ENCODE peak calls at places on chromosomes 12 and 14, in ten cellular contexts. N, H, A, P, Y, Z, K, B, I and E are unnamed samples. For H3K4me1 and H3K9me3, the result is how much of the 10 kb centered on the place peaks cover.

GRCh38 chr14:23696706-23697239 is 60.6 kb downstream of the DHRS2 start:
- DNase-seq in N (no peak), H (no peak), A (no peak), P (no peak), Y (no peak), Z (peak), K (no peak), B (no peak), I (no peak), E (no peak)

GRCh38 chr12:121992059-121992879 is 29.4 kb upstream of the BCL7A start:
- DNase-seq in N (no peak), H (no peak), A (no peak), P (peak), Y (peak), Z (no peak), K (no peak), B (peak), I (peak), E (peak)

GRCh38 chr14:100473249-100473648 is 114.0 kb downstream of the BEGAIN start:
- DNase-seq in N (no peak), H (no peak), A (no peak), P (no peak), Y (no peak), Z (no peak), K (no peak), B (no peak), I (no peak), E (no peak)

GRCh38 chr12:19910681-19911080 is 457.7 kb upstream of the PDE3A start:
- DNase-seq in N (no peak), H (no peak), A (no peak), P (no peak), Y (peak), Z (no peak), K (no peak), B (no peak), I (no peak), E (no peak)

GRCh38 chr12:14853966-14854365 is 10.6 kb upstream of the ART4 start:
- DNase-seq in N (no peak), H (no peak), A (peak), P (peak), Y (no peak), Z (no peak), K (peak), B (no peak), I (no peak), E (no peak)

GRCh38 chr14:21096438-21096837 is 2.0 kb downstream of the ZNF219 start:
- DNase-seq in N (no peak), H (no peak), A (no peak), P (no peak), Y (no peak), Z (no peak), K (no peak), B (no peak), I (no peak), E (no peak)

GRCh38 chr14:99401196-99401595 is 79.5 kb downstream of the SETD3 start:
- DNase-seq in N (no peak), H (no peak), A (no peak), P (no peak), Y (no peak), Z (no peak), K (no peak), B (no peak), I (no peak), E (no peak)

GRCh38 chr14:21229821-21230220 is 39.4 kb downstream of the HNRNPC start:
- DNase-seq in N (no peak), H (no peak), A (no peak), P (no peak), Y (no peak), Z (no peak), K (no peak), B (no peak), I (no peak), E (no peak)

GRCh38 chr12:119229837-119230236 is 51.1 kb downstream of the HSPB8 start:
- DNase-seq in N (no peak), H (no peak), A (no peak), P (peak), Y (peak), Z (peak), K (peak), B (no peak), I (no peak), E (no peak)

GRCh38 chr12:130717752-130718151 is 1.7 kb upstream of the RIMBP2 start:
- DNase-seq in N (no peak), H (no peak), A (no peak), P (no peak), Y (no peak), Z (no peak), K (no peak), B (no peak), I (no peak), E (no peak)

GRCh38 chr14:71339650-71340415 is 432.6 kb downstream of the PCNX1 start:
- DNase-seq in N (no peak), H (no peak), A (no peak), P (no peak), Y (no peak), Z (peak), K (no peak), B (no peak), I (no peak), E (peak)

GRCh38 chr12:129961111-129961510 is 57.3 kb upstream of the TMEM132D start:
- DNase-seq in N (no peak), H (no peak), A (no peak), P (peak), Y (peak), Z (no peak), K (no peak), B (no peak), I (no peak), E (no peak)

GRCh38 chr14:102610968-102611811 is 18.7 kb downstream of the RCOR1 start:
- DNase-seq in N (no peak), H (no peak), A (no peak), P (no peak), Y (no peak), Z (no peak), K (no peak), B (no peak), I (no peak), E (no peak)

GRCh38 chr12:3339221-3339620 is 151.8 kb upstream of the PRMT8 start:
- DNase-seq in N (no peak), H (no peak), A (no peak), P (no peak), Y (no peak), Z (no peak), K (no peak), B (no peak), I (no peak), E (no peak)

GRCh38 chr12:33588082-33588712 is 148.6 kb upstream of the SYT10 start:
- DNase-seq in N (no peak), H (no peak), A (peak), P (peak), Y (peak), Z (no peak), K (no peak), B (no peak), I (peak), E (no peak)

GRCh38 chr12:54282949-54283593 is 2.5 kb downstream of the HNRNPA1 start:
- DNase-seq in N (no peak), H (no peak), A (no peak), P (no peak), Y (no peak), Z (peak), K (peak), B (no peak), I (no peak), E (no peak)

GRCh38 chr12:105382771-105383632 is 52.5 kb downstream of the C12orf75 start:
- DNase-seq in N (peak), H (no peak), A (no peak), P (peak), Y (peak), Z (peak), K (no peak), B (no peak), I (peak), E (no peak)

GRCh38 chr12:104083769-104084475 is 19.6 kb downstream of the HCFC2 start:
- DNase-seq in N (no peak), H (no peak), A (no peak), P (no peak), Y (no peak), Z (no peak), K (no peak), B (no peak), I (no peak), E (no peak)

GRCh38 chr14:29721586-29721985 is 206.1 kb downstream of the PRKD1 start:
- DNase-seq in N (no peak), H (no peak), A (no peak), P (no peak), Y (no peak), Z (no peak), K (no peak), B (no peak), I (no peak), E (no peak)

GRCh38 chr14:79576434-79576833 is 634.9 kb downstream of the DIO2 start:
- DNase-seq in N (no peak), H (no peak), A (no peak), P (no peak), Y (peak), Z (no peak), K (no peak), B (no peak), I (no peak), E (no peak)

GRCh38 chr14:100361626-100362025 is 38.5 kb downstream of the SLC25A47 start:
- DNase-seq in N (no peak), H (no peak), A (no peak), P (no peak), Y (no peak), Z (no peak), K (no peak), B (no peak), I (no peak), E (no peak)

GRCh38 chr12:79883216-79883615 is 51.7 kb downstream of the PPP1R12A start:
- DNase-seq in N (no peak), H (no peak), A (no peak), P (peak), Y (peak), Z (no peak), K (no peak), B (no peak), I (no peak), E (no peak)

GRCh38 chr12:113479578-113480335 is 8.1 kb upstream of the LHX5 start:
- DNase-seq in N (no peak), H (no peak), A (no peak), P (peak), Y (peak), Z (peak), K (peak), B (peak), I (no peak), E (no peak)

GRCh38 chr12:15205341-15206010 is 15.7 kb downstream of the RERG start:
- DNase-seq in N (no peak), H (no peak), A (no peak), P (no peak), Y (no peak), Z (no peak), K (no peak), B (no peak), I (no peak), E (no peak)

GRCh38 chr14:50792058-50792477 is 38.9 kb downstream of the NIN start:
- DNase-seq in N (no peak), H (no peak), A (no peak), P (no peak), Y (no peak), Z (no peak), K (no peak), B (no peak), I (no peak), E (no peak)

DNA sequence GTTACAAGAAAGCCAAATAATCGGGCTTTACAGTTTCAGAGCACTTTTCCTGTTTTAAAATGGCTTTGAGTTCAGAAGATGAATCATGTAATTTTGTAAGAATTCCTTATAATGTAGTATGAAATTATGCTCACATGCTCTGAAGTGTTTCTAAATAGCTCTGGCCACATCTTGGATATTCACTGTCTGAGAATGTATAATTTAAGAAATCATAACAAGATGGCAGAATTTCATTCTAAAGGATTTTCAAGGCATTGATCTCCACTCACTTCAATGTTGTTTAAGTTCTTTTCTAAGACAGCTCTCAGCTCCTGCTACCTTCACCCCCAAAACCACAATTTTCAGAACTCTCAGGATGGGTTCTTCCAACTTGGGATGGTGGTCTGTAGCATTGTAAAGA is 180.1 kb downstream of the DACT1 start:
- DNase-seq in N (no peak), H (no peak), A (no peak), P (peak), Y (peak), Z (no peak), K (no peak), B (no peak), I (no peak), E (no peak)
- H3K4me1 ChIP-seq in N (under half), H (under half), A (under half), P (under half), Y (under half), Z (under half), K (under half), B (under half), I (under half), E (under half)

GRCh38 chr12:70151993-70152392 is 91.2 kb upstream of the CNOT2 start:
- DNase-seq in N (no peak), H (no peak), A (no peak), P (no peak), Y (no peak), Z (no peak), K (no peak), B (no peak), I (no peak), E (no peak)

GRCh38 chr12:70154960-70155589 is 88.2 kb upstream of the CNOT2 start:
- DNase-seq in N (no peak), H (no peak), A (no peak), P (no peak), Y (no peak), Z (no peak), K (no peak), B (no peak), I (no peak), E (no peak)

GRCh38 chr12:70154087-70154486 is 89.1 kb upstream of the CNOT2 start:
- DNase-seq in N (no peak), H (no peak), A (no peak), P (peak), Y (no peak), Z (no peak), K (no peak), B (no peak), I (no peak), E (no peak)

GRCh38 chr12:70157099-70157498 is 86.1 kb upstream of the CNOT2 start:
- DNase-seq in N (no peak), H (no peak), A (no peak), P (no peak), Y (no peak), Z (no peak), K (no peak), B (no peak), I (no peak), E (no peak)
- H3K9me3 ChIP-seq in N (under half), H (under half), A (under half), P (under half), Y (under half), Z (under half), K (half or more), B (under half), I (under half), E (under half)

GRCh38 chr12:116159593-116159992 is 117.9 kb downstream of the MED13L start:
- DNase-seq in N (no peak), H (no peak), A (no peak), P (no peak), Y (no peak), Z (no peak), K (no peak), B (no peak), I (no peak), E (no peak)

GRCh38 chr12:116161588-116161987 is 115.9 kb downstream of the MED13L start:
- DNase-seq in N (no peak), H (no peak), A (no peak), P (peak), Y (no peak), Z (no peak), K (no peak), B (no peak), I (no peak), E (no peak)

GRCh38 chr12:116159175-116159574 is 118.3 kb downstream of the MED13L start:
- DNase-seq in N (no peak), H (no peak), A (no peak), P (peak), Y (peak), Z (no peak), K (no peak), B (no peak), I (no peak), E (no peak)

GRCh38 chr12:116160883-116161458 is 116.5 kb downstream of the MED13L start:
- DNase-seq in N (no peak), H (no peak), A (no peak), P (no peak), Y (no peak), Z (no peak), K (no peak), B (no peak), I (no peak), E (no peak)

DNA sequence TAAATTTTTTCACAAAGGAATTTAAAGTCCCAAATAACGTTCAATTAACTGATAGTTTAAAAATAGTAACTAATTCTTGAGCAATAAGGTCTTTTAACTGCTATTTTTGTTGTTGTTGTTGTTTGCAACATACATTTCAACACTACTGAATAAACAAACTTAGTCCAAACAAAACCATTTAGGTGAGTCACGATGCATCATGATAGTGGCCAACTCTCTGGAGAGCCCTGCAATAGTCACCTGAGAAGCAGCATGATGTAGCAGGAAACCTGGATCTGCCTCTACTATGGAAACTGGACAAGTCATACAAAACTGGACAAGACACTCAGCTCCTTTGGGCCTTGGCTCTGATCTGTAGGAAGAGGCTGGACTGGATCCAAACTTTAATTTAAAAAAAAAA is 117.3 kb downstream of the MED13L start:
- DNase-seq in N (no peak), H (no peak), A (no peak), P (peak), Y (no peak), Z (no peak), K (no peak), B (no peak), I (no peak), E (no peak)
- H3K4me1 ChIP-seq in N (under half), H (half or more), A (half or more), P (half or more), Y (under half), Z (half or more), K (half or more), B (under half), I (under half), E (under half)

DNA sequence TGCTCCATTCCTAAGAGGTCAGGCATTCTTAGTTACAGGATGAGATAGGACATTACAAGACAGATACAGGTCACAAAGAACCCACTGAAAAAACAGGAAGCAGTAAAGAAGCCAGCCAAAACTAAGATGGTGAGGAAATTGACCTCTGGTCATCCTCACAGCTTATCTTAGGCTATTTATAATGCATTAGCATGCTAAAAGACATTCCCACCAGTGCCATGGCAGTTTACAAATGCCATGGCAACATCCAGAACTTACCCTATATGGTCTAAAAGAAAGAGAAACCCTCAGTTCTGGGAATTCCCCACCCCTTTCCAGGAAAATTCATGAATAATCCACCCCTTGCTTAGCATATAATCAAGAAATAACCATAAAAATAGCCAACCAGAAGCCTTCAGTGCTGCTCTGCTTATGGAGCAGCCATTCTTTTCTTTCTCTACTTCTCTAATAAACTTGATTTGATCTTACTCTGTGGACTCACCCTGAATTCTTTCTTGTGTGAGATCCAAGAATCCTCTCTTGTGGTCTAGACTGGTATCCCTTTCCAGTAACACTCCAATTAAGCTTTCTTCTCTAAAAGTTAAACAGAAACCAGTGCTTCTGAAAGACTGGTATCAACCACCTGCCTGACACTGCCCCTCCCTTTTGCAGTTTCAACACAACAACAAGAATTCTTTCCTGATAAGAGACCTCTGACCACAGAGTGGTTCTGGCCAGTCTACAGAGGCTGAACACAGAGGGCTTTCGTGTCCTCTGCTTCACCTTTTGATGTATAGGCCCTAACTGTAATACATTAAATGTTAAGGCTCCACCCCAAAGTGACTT is 86.9 kb downstream of the BCAT1 start:
- DNase-seq in N (no peak), H (no peak), A (no peak), P (no peak), Y (peak), Z (peak), K (no peak), B (no peak), I (no peak), E (no peak)
- H3K9me3 ChIP-seq in N (under half), H (under half), A (under half), P (under half), Y (under half), Z (under half), K (under half), B (under half), I (under half), E (under half)

GRCh38 chr14:65075628-65076325 is 26.5 kb downstream of the MAX start:
- DNase-seq in N (no peak), H (no peak), A (peak), P (no peak), Y (no peak), Z (no peak), K (no peak), B (no peak), I (no peak), E (no peak)

GRCh38 chr14:65079788-65080187 is 22.5 kb downstream of the MAX start:
- DNase-seq in N (no peak), H (no peak), A (no peak), P (no peak), Y (no peak), Z (no peak), K (no peak), B (no peak), I (no peak), E (no peak)

GRCh38 chr14:65074449-65075155 is 27.7 kb downstream of the MAX start:
- DNase-seq in N (no peak), H (no peak), A (no peak), P (no peak), Y (no peak), Z (no peak), K (no peak), B (no peak), I (no peak), E (no peak)

GRCh38 chr14:65079201-65079600 is 23.1 kb downstream of the MAX start:
- DNase-seq in N (no peak), H (no peak), A (no peak), P (no peak), Y (no peak), Z (no peak), K (no peak), B (no peak), I (peak), E (no peak)

GRCh38 chr14:65077318-65077717 is 25.0 kb downstream of the MAX start:
- DNase-seq in N (no peak), H (no peak), A (no peak), P (no peak), Y (no peak), Z (no peak), K (no peak), B (no peak), I (no peak), E (no peak)
- H3K4me1 ChIP-seq in N (under half), H (under half), A (under half), P (under half), Y (under half), Z (under half), K (half or more), B (under half), I (under half), E (under half)

GRCh38 chr12:125949471-125949870 is 884.2 kb downstream of the AACS start:
- DNase-seq in N (no peak), H (no peak), A (no peak), P (no peak), Y (no peak), Z (no peak), K (no peak), B (no peak), I (no peak), E (no peak)

DNA sequence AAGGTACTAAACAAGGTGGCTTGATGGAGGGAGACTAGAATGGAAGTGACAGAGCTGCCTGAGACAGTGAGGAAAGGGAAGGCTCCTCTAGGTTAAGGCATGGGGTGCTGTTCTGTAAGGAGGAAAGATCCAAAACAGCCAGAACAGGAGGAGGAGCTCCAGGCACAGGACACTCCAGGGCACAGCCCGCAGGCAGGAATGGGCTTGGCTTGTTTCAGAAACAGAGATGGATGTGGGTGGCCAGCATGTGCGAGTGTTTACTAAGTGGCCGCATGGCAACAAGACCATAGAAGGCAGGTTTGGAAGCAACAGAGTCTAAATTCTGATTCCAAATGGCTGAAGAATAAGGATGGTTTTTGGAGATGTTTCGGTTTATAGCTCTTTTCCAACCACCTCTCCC is 889.1 kb downstream of the AACS start:
- DNase-seq in N (no peak), H (no peak), A (no peak), P (no peak), Y (no peak), Z (no peak), K (no peak), B (no peak), I (no peak), E (no peak)
- H3K9me3 ChIP-seq in N (under half), H (under half), A (under half), P (under half), Y (under half), Z (under half), K (under half), B (under half), I (under half), E (under half)